ENCODE peak calls at places on chromosomes 13 and 19, in six cellular contexts. H, V, K, C, S and J are unnamed samples.

GRCh38 chr13:101512650-101513049 is 60.2 kb downstream of the ITGBL1 start:
- DNase-seq in H (no peak), V (no peak), K (no peak), C (no peak), S (no peak), J (no peak)

GRCh38 chr13:90979059-90979458 is 368.4 kb upstream of the MIR17HG start:
- DNase-seq in H (no peak), V (no peak), K (no peak), C (no peak), S (no peak), J (no peak)

GRCh38 chr19:53792721-53793433 is 31.2 kb downstream of the NLRP12 start:
- DNase-seq in H (peak; percentile 96), V (peak; percentile 89), K (peak; percentile 84), C (peak; percentile 90), S (peak; percentile 86), J (peak; percentile 82)

GRCh38 chr13:99323488-99323887 is 16.3 kb upstream of the GPR183 start:
- DNase-seq in H (no peak), V (no peak), K (no peak), C (no peak), S (no peak), J (no peak)

GRCh38 chr13:90594694-90595093 is 752.8 kb upstream of the MIR17HG start:
- DNase-seq in H (no peak), V (no peak), K (no peak), C (no peak), S (no peak), J (no peak)

GRCh38 chr19:29680447-29680846 is 15.2 kb downstream of the PLEKHF1 start:
- DNase-seq in H (no peak), V (peak; percentile 97), K (no peak), C (no peak), S (peak; percentile 72), J (no peak)

GRCh38 chr19:31141301-31141700 is 207.9 kb downstream of the TSHZ3 start:
- DNase-seq in H (no peak), V (no peak), K (no peak), C (no peak), S (no peak), J (no peak)

GRCh38 chr13:109869312-109870237 is 83.2 kb upstream of the IRS2 start:
- DNase-seq in H (peak; percentile 28), V (peak; percentile 76), K (peak; percentile 93), C (peak; percentile 86), S (peak; percentile 64), J (peak; percentile 35)

GRCh38 chr13:23175920-23176319 is 4.9 kb upstream of the SGCG start:
- DNase-seq in H (peak; percentile 19), V (no peak), K (no peak), C (no peak), S (no peak), J (no peak)

GRCh38 chr13:32669030-32669646 is 82.9 kb downstream of the PDS5B start:
- DNase-seq in H (peak; percentile 84), V (no peak), K (no peak), C (peak; percentile 36), S (no peak), J (no peak)

GRCh38 chr19:47230122-47230920 is 678 bp downstream of the BBC3 start:
- DNase-seq in H (peak; percentile 76), V (peak; percentile 95), K (peak; percentile 84), C (peak; percentile 86), S (peak; percentile 82), J (peak; percentile 61)

GRCh38 chr19:46951236-46951986 is 68.2 kb upstream of the NPAS1 start:
- DNase-seq in H (no peak), V (no peak), K (no peak), C (no peak), S (peak; percentile 88), J (no peak)

GRCh38 chr19:41753159-41753558 is 2.2 kb upstream of the CEACAM6 start:
- DNase-seq in H (peak; percentile 85), V (peak; percentile 92), K (no peak), C (peak; percentile 46), S (peak; percentile 83), J (peak; percentile 74)

GRCh38 chr19:42176649-42176989 is 40.9 kb downstream of the DEDD2 start:
- DNase-seq in H (peak; percentile 52), V (no peak), K (no peak), C (peak; percentile 82), S (no peak), J (no peak)

GRCh38 chr19:5285955-5286354 is 54.7 kb downstream of the PTPRS start:
- DNase-seq in H (no peak), V (no peak), K (no peak), C (peak; percentile 20), S (no peak), J (no peak)

DNA sequence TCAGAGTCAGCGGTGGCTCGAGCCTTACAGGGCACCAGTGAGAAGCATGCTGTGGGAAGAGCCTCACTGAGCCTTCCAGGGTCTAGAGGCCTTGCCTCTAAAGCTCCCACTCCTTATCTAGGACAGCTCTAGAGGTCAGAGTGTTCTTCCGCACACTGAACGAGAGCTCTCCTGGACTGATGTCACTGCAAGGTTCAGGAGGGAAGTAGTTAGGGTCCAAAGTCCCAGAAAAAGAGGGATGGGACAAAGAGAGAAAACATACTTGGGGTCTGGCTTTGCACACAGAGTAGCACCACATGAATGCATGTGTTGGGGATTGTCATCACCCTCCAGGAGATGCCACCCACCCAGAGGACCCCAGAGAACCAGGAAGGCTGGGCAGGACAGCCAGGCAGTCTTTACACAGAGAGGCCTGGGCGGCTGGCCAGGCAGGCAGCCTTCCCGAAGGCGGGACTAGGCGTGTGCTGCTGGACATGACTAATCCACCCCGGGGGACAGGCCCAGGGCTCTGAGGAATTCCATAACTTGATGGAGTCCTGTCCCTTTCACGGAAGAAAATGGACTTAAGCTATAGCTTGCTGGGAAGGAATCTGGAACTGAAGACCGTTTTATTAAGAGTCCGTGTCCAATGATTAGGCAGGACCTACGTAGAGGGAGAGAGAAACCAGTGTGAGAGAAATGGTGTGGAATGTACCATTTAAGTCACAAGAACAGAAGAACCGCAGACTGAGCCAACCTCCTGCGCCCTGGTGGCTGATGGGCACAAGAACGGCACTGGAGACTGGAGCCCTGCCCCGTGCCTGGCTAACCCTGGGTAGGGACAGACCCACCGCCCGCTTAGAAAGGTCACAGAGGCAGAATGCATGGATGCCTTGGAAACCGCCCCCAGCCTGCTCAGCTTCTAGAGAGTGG is 16.7 kb upstream of the EPHX3 start:
- DNase-seq in H (no peak), V (no peak), K (peak; percentile 93), C (no peak), S (peak; percentile 74), J (peak; percentile 48)
- H3K36me3 ChIP-seq in H (peaks cover 8% of the 10 kb centered on the region), V (peaks cover 100% of the 10 kb centered on the region), K (peaks cover 64% of the 10 kb centered on the region), C (peaks cover 10% of the 10 kb centered on the region), S (peaks cover 5% of the 10 kb centered on the region), J (peaks cover 4% of the 10 kb centered on the region)

DNA sequence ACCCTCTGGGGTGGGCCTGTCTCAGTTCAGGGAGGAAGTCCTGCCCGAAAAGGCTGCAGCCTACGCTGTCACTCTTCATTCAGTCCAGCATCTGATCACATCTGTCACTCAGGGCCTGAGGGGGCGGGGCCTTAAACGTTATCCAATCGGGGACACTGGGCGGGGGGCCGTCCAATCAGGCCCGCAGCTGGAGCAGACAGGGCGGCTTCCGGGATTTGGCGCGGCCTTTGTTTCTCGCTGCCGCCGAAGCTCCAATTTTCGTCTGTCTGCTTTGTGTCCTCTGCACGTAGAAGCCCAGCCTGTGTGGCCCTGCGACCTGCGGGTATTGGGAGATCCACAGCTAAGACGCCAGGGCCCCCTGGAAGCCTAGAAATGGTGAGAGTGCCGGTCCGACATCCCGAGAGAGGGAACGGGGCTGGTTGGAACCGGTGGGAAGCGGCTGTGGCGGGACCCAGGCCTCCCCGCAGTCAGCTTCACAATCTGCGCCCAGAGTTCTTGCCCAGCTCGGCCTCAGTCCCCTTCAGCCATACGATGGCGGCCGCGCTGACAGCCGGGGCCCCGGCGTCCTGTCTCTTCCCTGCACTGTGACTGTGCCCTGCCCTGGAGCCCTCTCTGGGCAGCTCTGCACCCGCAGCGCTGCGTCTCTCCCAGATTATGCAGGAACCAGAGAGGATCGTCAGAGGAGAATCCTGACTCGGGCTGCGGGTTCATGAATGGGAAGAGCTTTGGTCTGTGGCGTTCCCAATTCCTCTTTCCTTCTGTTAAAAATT is at the start of gene ZNF730:
- DNase-seq in H (peak; percentile 81), V (peak; percentile 82), K (no peak), C (peak; percentile 85), S (peak; percentile 14), J (no peak)
- TF ChIP-seq POLR2AphosphoS5 in H (peak; percentile 83), V (no peak), K (no peak), C (peak; percentile 43), S (no peak), J (no peak)

GRCh38 chr19:2813235-2814160 is 6.2 kb upstream of the ZNF554 start:
- DNase-seq in H (no peak), V (no peak), K (no peak), C (peak; percentile 94), S (no peak), J (peak; percentile 41)

GRCh38 chr19:2812414-2813234 is 7.0 kb upstream of the ZNF554 start:
- DNase-seq in H (no peak), V (no peak), K (no peak), C (peak; percentile 57), S (no peak), J (no peak)

GRCh38 chr19:2811221-2811722 is 8.4 kb upstream of the ZNF554 start:
- DNase-seq in H (no peak), V (no peak), K (no peak), C (peak; percentile 16), S (peak; percentile 77), J (no peak)

GRCh38 chr19:2810141-2811091 is 9.3 kb upstream of the ZNF554 start:
- DNase-seq in H (no peak), V (no peak), K (no peak), C (peak; percentile 21), S (no peak), J (no peak)

DNA sequence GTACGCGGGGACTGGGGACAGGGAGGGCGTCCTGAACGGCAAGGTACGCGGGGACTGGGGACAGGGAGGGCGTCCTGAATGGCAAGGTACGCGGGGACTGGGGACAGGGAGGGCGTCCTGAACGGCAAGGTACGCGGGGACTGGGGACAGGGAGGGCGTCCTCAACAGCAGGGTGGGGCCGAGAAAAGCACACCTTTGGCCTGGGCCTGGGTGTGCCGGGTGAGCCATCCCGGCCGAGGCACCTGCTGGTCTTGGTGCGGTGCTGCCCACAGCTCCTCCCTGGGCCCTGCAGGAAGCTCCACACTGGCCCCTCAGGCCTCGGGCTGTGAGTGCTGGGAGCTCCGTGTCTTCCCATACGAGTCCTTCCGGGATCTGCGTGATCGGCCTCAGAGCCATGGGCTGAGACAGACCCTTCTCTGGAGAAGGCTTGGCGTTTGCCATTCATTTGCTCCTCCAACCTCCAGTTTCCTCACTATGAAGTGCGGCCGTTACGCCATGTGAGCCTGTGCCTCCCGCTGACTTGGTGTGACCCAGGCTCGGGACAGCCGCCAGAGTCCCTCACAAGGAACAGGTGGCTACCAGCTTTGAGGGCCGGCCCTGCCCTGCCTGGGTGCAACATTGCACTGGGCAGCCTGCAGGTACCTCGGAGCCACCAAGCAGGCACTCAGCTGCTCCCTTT is 7.8 kb upstream of the ZNF554 start:
- DNase-seq in H (no peak), V (no peak), K (no peak), C (peak; percentile 29), S (peak; percentile 83), J (no peak)
- H3K36me3 ChIP-seq in H (no peaks in the 10 kb centered on the region), V (peaks cover 77% of the 10 kb centered on the region), K (peaks cover 63% of the 10 kb centered on the region), C (peaks cover 3% of the 10 kb centered on the region), S (peaks cover 5% of the 10 kb centered on the region), J (no peaks in the 10 kb centered on the region)

GRCh38 chr13:49208619-49209018 is 11.5 kb upstream of the MLNR start:
- DNase-seq in H (no peak), V (no peak), K (no peak), C (no peak), S (no peak), J (no peak)
- TF ChIP-seq POLR2AphosphoS5 in H (no peak), V (no peak), K (no peak), C (no peak), S (no peak), J (no peak)